ENCODE peak calls at places on chromosomes 6 and 20, in ten cellular contexts. L, M, E, Q, B, J, V, A, O and F are unnamed samples.
A peak's percentile ranks its signal among the peaks of the same experiment; 100 is the strongest.

GRCh38 chr6:41047745-41048742 is 5.0 kb upstream of the APOBEC2 start:
- DNase-seq in L (no peak), M (no peak), E (no peak), Q (no peak), B (no peak), J (no peak), V (no peak), A (no peak), O (no peak), F (no peak)

GRCh38 chr20:34703573-34704176 is 469 bp upstream of the TP53INP2 start:
- DNase-seq in L (no peak), M (peak; percentile 18), E (peak; percentile 38), Q (peak; percentile 37), B (peak; percentile 22), J (no peak), V (no peak), A (peak; percentile 55), O (peak; percentile 28), F (no peak)

GRCh38 chr6:21595265-21595950 is 1.9 kb downstream of the SOX4 start:
- DNase-seq in L (no peak), M (no peak), E (peak; percentile 56), Q (no peak), B (peak; percentile 39), J (peak; percentile 18), V (peak; percentile 61), A (peak; percentile 54), O (peak; percentile 48), F (no peak)

GRCh38 chr6:101114703-101115102 is 233.6 kb upstream of the ASCC3 start:
- DNase-seq in L (peak; percentile 18), M (peak; percentile 8), E (no peak), Q (peak; percentile 20), B (peak; percentile 10), J (no peak), V (no peak), A (no peak), O (peak; percentile 53), F (no peak)

GRCh38 chr20:47701612-47702011 is 83.7 kb downstream of the SULF2 start:
- DNase-seq in L (no peak), M (no peak), E (no peak), Q (no peak), B (no peak), J (no peak), V (no peak), A (no peak), O (no peak), F (no peak)

GRCh38 chr6:113122060-113122459 is 735.1 kb upstream of the MARCKS start:
- DNase-seq in L (peak; percentile 73), M (peak; percentile 76), E (no peak), Q (peak; percentile 87), B (no peak), J (no peak), V (no peak), A (peak; percentile 23), O (peak; percentile 6), F (peak; percentile 52)

GRCh38 chr6:19906161-19906560 is 69.0 kb downstream of the ID4 start:
- DNase-seq in L (no peak), M (no peak), E (no peak), Q (no peak), B (no peak), J (no peak), V (no peak), A (no peak), O (no peak), F (no peak)

GRCh38 chr20:2889209-2889608 is 15.9 kb downstream of the PTPRA start:
- DNase-seq in L (no peak), M (no peak), E (no peak), Q (no peak), B (no peak), J (no peak), V (no peak), A (no peak), O (no peak), F (no peak)

GRCh38 chr6:157025459-157025858 is 248.3 kb downstream of the ARID1B start:
- DNase-seq in L (no peak), M (no peak), E (no peak), Q (peak; percentile 49), B (no peak), J (no peak), V (no peak), A (no peak), O (no peak), F (no peak)

GRCh38 chr6:40227735-40228134 is 293.5 kb upstream of the MOCS1 start:
- DNase-seq in L (no peak), M (no peak), E (no peak), Q (no peak), B (no peak), J (no peak), V (no peak), A (no peak), O (no peak), F (no peak)

GRCh38 chr6:90611996-90612690 is 25.3 kb upstream of the MAP3K7 start:
- DNase-seq in L (no peak), M (no peak), E (no peak), Q (no peak), B (no peak), J (no peak), V (no peak), A (no peak), O (no peak), F (no peak)

GRCh38 chr6:130632288-130632687 is 194.9 kb upstream of the SMLR1 start:
- DNase-seq in L (no peak), M (no peak), E (no peak), Q (no peak), B (no peak), J (no peak), V (no peak), A (peak; percentile 34), O (no peak), F (no peak)

GRCh38 chr6:156994215-156995076 is 217.3 kb downstream of the ARID1B start:
- DNase-seq in L (no peak), M (no peak), E (no peak), Q (no peak), B (peak; percentile 27), J (no peak), V (no peak), A (no peak), O (no peak), F (no peak)

GRCh38 chr20:50743087-50743486 is 11.7 kb downstream of the PARD6B start:
- DNase-seq in L (no peak), M (no peak), E (no peak), Q (no peak), B (no peak), J (no peak), V (no peak), A (no peak), O (peak; percentile 44), F (no peak)

GRCh38 chr6:13299909-13300308 is 28.4 kb downstream of the TBC1D7 start:
- DNase-seq in L (no peak), M (no peak), E (no peak), Q (no peak), B (no peak), J (no peak), V (no peak), A (no peak), O (no peak), F (no peak)

GRCh38 chr6:105321207-105321606 is 81.7 kb downstream of the PREP start:
- DNase-seq in L (no peak), M (no peak), E (no peak), Q (no peak), B (no peak), J (no peak), V (peak; percentile 34), A (no peak), O (no peak), F (no peak)
- H3K27ac ChIP-seq in L (no peak overlapping the region), M (no peak overlapping the region), E (no peak overlapping the region), Q (no peak overlapping the region), B (no peak overlapping the region), J (no peak overlapping the region), V (no peak overlapping the region), A (no peak overlapping the region), O (no peak overlapping the region), F (no peak overlapping the region)

GRCh38 chr6:170490259-170490658 is 62.8 kb downstream of the PSMB1 start:
- DNase-seq in L (no peak), M (no peak), E (no peak), Q (no peak), B (no peak), J (no peak), V (no peak), A (no peak), O (no peak), F (no peak)
- H3K4me1 ChIP-seq in L (no peaks in the 10 kb centered on the region), M (no peaks in the 10 kb centered on the region), E (no peaks in the 10 kb centered on the region), Q (no peaks in the 10 kb centered on the region), B (no peaks in the 10 kb centered on the region), J (no peaks in the 10 kb centered on the region), V (no peaks in the 10 kb centered on the region), A (no peaks in the 10 kb centered on the region), O (no peaks in the 10 kb centered on the region), F (no peaks in the 10 kb centered on the region)

GRCh38 chr6:16129623-16130243 is 847 bp downstream of the MYLIP start:
- DNase-seq in L (no peak), M (peak; percentile 36), E (peak; percentile 40), Q (peak; percentile 5), B (peak; percentile 26), J (no peak), V (peak; percentile 41), A (peak; percentile 44), O (peak; percentile 30), F (no peak)
- H3K27ac ChIP-seq in L (peak overlapping the region; percentile 79), M (peak overlapping the region; percentile 44), E (peak overlapping the region; percentile 99), Q (peak overlapping the region; percentile 88), B (peak overlapping the region; percentile 97), J (peak overlapping the region; percentile 87), V (peak overlapping the region; percentile 99), A (peak overlapping the region; percentile 90), O (peak overlapping the region; percentile 93), F (no peak overlapping the region)

GRCh38 chr6:163340201-163340887 is 74.2 kb upstream of the QKI start:
- DNase-seq in L (no peak), M (no peak), E (no peak), Q (no peak), B (no peak), J (no peak), V (no peak), A (no peak), O (no peak), F (no peak)

GRCh38 chr6:163337958-163338357 is 76.6 kb upstream of the QKI start:
- DNase-seq in L (no peak), M (no peak), E (no peak), Q (no peak), B (no peak), J (no peak), V (no peak), A (no peak), O (no peak), F (no peak)

GRCh38 chr6:163338671-163339405 is 75.7 kb upstream of the QKI start:
- DNase-seq in L (no peak), M (peak; percentile 82), E (no peak), Q (peak; percentile 56), B (peak; percentile 72), J (no peak), V (no peak), A (no peak), O (peak; percentile 91), F (no peak)

GRCh38 chr6:163341224-163341623 is 73.3 kb upstream of the QKI start:
- DNase-seq in L (no peak), M (no peak), E (no peak), Q (no peak), B (no peak), J (no peak), V (no peak), A (no peak), O (no peak), F (no peak)

DNA sequence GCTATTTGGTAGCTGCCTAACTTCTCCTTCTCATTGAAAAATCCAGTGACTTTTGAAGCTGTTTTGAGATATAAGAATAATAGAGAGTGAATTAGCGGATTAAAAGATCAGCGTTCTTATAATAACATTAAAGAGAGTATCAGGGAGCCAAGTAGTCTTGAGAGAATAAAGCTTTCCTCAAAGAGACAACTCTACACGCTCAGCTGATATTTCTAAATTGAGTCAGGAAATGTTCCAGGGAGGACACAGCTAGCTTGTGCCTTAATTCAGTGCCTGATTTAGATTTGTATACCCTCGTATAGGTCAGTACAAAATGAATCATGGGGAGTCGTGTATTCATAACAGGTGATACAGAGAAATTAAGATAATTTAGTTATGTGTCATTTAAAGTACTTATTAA is 75.1 kb upstream of the QKI start:
- DNase-seq in L (no peak), M (no peak), E (no peak), Q (no peak), B (no peak), J (no peak), V (no peak), A (no peak), O (no peak), F (no peak)
- H3K4me1 ChIP-seq in L (no peaks in the 10 kb centered on the region), M (no peaks in the 10 kb centered on the region), E (no peaks in the 10 kb centered on the region), Q (no peaks in the 10 kb centered on the region), B (peaks cover 71% of the 10 kb centered on the region), J (peaks cover 74% of the 10 kb centered on the region), V (no peaks in the 10 kb centered on the region), A (peaks cover 3% of the 10 kb centered on the region), O (peaks cover 58% of the 10 kb centered on the region), F (peaks cover 8% of the 10 kb centered on the region)